ENCODE peak calls at places on chromosome 19, in six cellular contexts. M is transverse colon, Q is Peyer's patch, P is uterus, L is mammary epithelial cell, S is IMR-90. G is an unnamed sample.

GRCh38 chr19:940591-941291 is 14.9 kb downstream of the ARID3A start:
- DNase-seq in M (peak; percentile 86), Q (peak; percentile 94), P (peak; percentile 47), L (peak; percentile 59), S (peak; percentile 57), G (peak; percentile 83)

GRCh38 chr19:8322638-8322997 is 1.3 kb downstream of the RPS28 start:
- DNase-seq in M (no peak), Q (no peak), P (no peak), L (no peak), S (no peak), G (no peak)

GRCh38 chr19:55441319-55441691 is 1.8 kb downstream of the SHISA7 start:
- DNase-seq in M (no peak), Q (no peak), P (no peak), L (no peak), S (no peak), G (no peak)

GRCh38 chr19:19627716-19628498 is at the start of gene LPAR2:
- DNase-seq in M (peak; percentile 82), Q (peak; percentile 83), P (no peak), L (peak; percentile 53), S (no peak), G (peak; percentile 87)

GRCh38 chr19:28334419-28334818 is 878.5 kb downstream of the UQCRFS1 start:
- DNase-seq in M (no peak), Q (no peak), P (no peak), L (peak; percentile 2), S (no peak), G (no peak)

GRCh38 chr19:7874080-7874856 is at the start of gene PRR36:
- DNase-seq in M (no peak), Q (peak; percentile 51), P (no peak), L (no peak), S (no peak), G (no peak)

GRCh38 chr19:14139944-14140343 is 3.6 kb upstream of the ASF1B start:
- DNase-seq in M (no peak), Q (no peak), P (no peak), L (no peak), S (no peak), G (no peak)

GRCh38 chr19:58001895-58002369 is 688 bp downstream of the ZNF606 start:
- DNase-seq in M (peak; percentile 13), Q (no peak), P (no peak), L (no peak), S (peak; percentile 5), G (no peak)

GRCh38 chr19:57935731-57936130 is 529 bp upstream of the ZNF418 start:
- DNase-seq in M (no peak), Q (no peak), P (no peak), L (no peak), S (no peak), G (no peak)

GRCh38 chr19:18849838-18850400 is 18.2 kb downstream of the UPF1 start:
- DNase-seq in M (no peak), Q (no peak), P (no peak), L (no peak), S (no peak), G (no peak)

GRCh38 chr19:16202320-16203255 is 4.9 kb downstream of the AP1M1 start:
- DNase-seq in M (no peak), Q (no peak), P (no peak), L (no peak), S (no peak), G (no peak)

GRCh38 chr19:6340493-6341201 is 7.2 kb upstream of the ACER1 start:
- DNase-seq in M (no peak), Q (no peak), P (no peak), L (no peak), S (no peak), G (no peak)

GRCh38 chr19:57587529-57587928 is 3.6 kb downstream of the ZIK1 start:
- DNase-seq in M (no peak), Q (no peak), P (no peak), L (peak; percentile 83), S (peak; percentile 87), G (no peak)

GRCh38 chr19:4208385-4209094 is 20.8 kb upstream of the EBI3 start:
- DNase-seq in M (peak; percentile 40), Q (peak; percentile 65), P (no peak), L (peak; percentile 45), S (peak; percentile 43), G (peak; percentile 63)

GRCh38 chr19:54204767-54205468 is 4.3 kb downstream of the RPS9 start:
- DNase-seq in M (no peak), Q (no peak), P (no peak), L (no peak), S (no peak), G (no peak)

GRCh38 chr19:49921871-49922755 is 6.9 kb upstream of the ATF5 start:
- DNase-seq in M (no peak), Q (no peak), P (no peak), L (peak; percentile 50), S (peak; percentile 81), G (peak; percentile 40)

GRCh38 chr19:15550847-15551182 is 42.5 kb downstream of the CYP4F22 start:
- DNase-seq in M (no peak), Q (no peak), P (no peak), L (no peak), S (no peak), G (no peak)

GRCh38 chr19:7619671-7620441 is 9.5 kb downstream of the XAB2 start:
- DNase-seq in M (no peak), Q (no peak), P (no peak), L (no peak), S (no peak), G (no peak)

GRCh38 chr19:29596885-29597525 is 9.1 kb upstream of the POP4 start:
- DNase-seq in M (no peak), Q (no peak), P (no peak), L (no peak), S (peak; percentile 40), G (no peak)

GRCh38 chr19:28331596-28331995 is 881.4 kb downstream of the UQCRFS1 start:
- DNase-seq in M (no peak), Q (no peak), P (no peak), L (no peak), S (no peak), G (no peak)

GRCh38 chr19:19662866-19663291 is 597 bp downstream of the ATP13A1 start:
- DNase-seq in M (no peak), Q (no peak), P (no peak), L (no peak), S (peak; percentile 4), G (no peak)

GRCh38 chr19:7734220-7735203 is 2.6 kb upstream of the CLEC4G start:
- DNase-seq in M (no peak), Q (no peak), P (no peak), L (no peak), S (no peak), G (no peak)

GRCh38 chr19:35704218-35704617 is at the start of gene ZBTB32:
- DNase-seq in M (peak; percentile 30), Q (no peak), P (no peak), L (peak; percentile 40), S (peak; percentile 61), G (peak; percentile 45)

GRCh38 chr19:53092723-53093122 is 10.5 kb downstream of the ZNF160 start:
- DNase-seq in M (no peak), Q (no peak), P (no peak), L (no peak), S (no peak), G (no peak)

GRCh38 chr19:6047256-6047655 is 63.0 kb downstream of the RFX2 start:
- DNase-seq in M (no peak), Q (no peak), P (no peak), L (no peak), S (no peak), G (no peak)

GRCh38 chr19:14544977-14545715 is 15.8 kb downstream of the TECR start:
- DNase-seq in M (peak; percentile 42), Q (peak; percentile 74), P (no peak), L (no peak), S (no peak), G (no peak)

GRCh38 chr19:23718802-23719201 is 31.8 kb upstream of the ZNF675 start:
- DNase-seq in M (no peak), Q (no peak), P (no peak), L (no peak), S (no peak), G (no peak)

GRCh38 chr19:51002542-51003311 is 1.3 kb upstream of the KLK8 start:
- DNase-seq in M (no peak), Q (no peak), P (no peak), L (peak; percentile 88), S (no peak), G (no peak)

GRCh38 chr19:32268381-32268780 is 77.0 kb upstream of the ZNF507 start:
- DNase-seq in M (no peak), Q (no peak), P (no peak), L (no peak), S (no peak), G (no peak)

DNA sequence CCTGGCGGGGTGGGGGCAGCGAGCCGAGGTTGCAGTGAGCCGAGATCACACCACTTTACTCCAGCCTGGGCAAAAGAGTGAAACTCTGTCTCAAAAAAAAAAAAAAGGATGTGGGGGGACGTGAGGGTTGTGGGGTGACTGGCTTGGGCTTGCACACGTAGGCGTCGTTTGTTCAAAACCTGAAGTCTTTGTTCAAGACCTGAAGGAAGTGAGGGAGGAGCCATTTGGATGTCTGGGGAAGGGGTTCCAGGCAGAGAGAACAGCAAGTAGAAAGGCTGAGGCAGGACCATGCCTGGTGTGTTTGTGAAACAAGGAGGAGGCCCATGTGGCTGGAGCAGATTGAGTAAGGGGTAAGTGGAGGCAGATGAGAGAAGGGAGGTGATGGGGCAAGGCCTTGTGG is 27.8 kb downstream of the PIN1 start:
- DNase-seq in M (no peak), Q (no peak), P (no peak), L (no peak), S (no peak), G (no peak)
- H3K4me1 ChIP-seq in M (no peaks in the 10 kb centered on the region), Q (no peaks in the 10 kb centered on the region), P (no peaks in the 10 kb centered on the region), L (no peaks in the 10 kb centered on the region), S (no peaks in the 10 kb centered on the region), G (no peaks in the 10 kb centered on the region)

GRCh38 chr19:42634409-42635232 is 39.9 kb upstream of the CEACAM8 start:
- DNase-seq in M (peak; percentile 12), Q (no peak), P (no peak), L (peak; percentile 34), S (peak; percentile 20), G (peak; percentile 41)
- TF ChIP-seq CTCF in M (peak; percentile 34), Q (no peak), P (no peak), L (peak; percentile 88), S (peak; percentile 73), G (peak; percentile 12)

DNA sequence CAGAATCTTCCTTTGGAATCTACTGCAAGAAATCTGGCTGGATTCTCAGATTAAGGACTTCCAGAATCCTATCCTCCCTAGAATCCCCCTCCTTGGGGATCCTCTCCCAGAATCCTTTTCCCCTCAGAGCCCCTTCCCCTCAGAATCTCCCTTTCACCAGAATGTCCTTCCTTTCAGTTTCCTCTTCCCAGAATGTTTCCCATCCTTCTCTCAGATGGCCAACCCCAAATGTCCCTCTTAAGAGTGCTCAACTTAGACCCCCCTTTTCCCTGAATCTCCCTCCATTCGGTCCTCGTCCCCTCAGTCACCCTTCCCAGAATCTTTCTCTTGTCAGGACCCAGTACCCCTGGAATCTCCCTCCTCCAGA is 584 bp upstream of the RPS16 start:
- DNase-seq in M (no peak), Q (no peak), P (no peak), L (no peak), S (no peak), G (no peak)
- H3K4me1 ChIP-seq in M (peaks cover 20% of the 10 kb centered on the region), Q (peaks cover 7% of the 10 kb centered on the region), P (peaks cover 17% of the 10 kb centered on the region), L (peaks cover 11% of the 10 kb centered on the region), S (peaks cover 3% of the 10 kb centered on the region), G (peaks cover 21% of the 10 kb centered on the region)

GRCh38 chr19:34274284-34274826 is 20.0 kb downstream of the GARRE1 start:
- DNase-seq in M (no peak), Q (no peak), P (no peak), L (no peak), S (peak; percentile 26), G (no peak)
- TF ChIP-seq CTCF in M (no peak), Q (no peak), P (no peak), L (no peak), S (no peak), G (no peak)

G was measured in mucosa of descending colon.